ENCODE peak calls at places on chromosome 13, in five cellular contexts. M is neural progenitor cell, W is PC-9, S is MM.1S, A is H1. K is an unnamed sample.
A peak's percentile ranks its signal among the peaks of the same experiment; 100 is the strongest.

GRCh38 chr13:114144606-114145244 is 12.3 kb upstream of the RASA3 start:
- DNase-seq in M (no peak), W (no peak), S (no peak), A (no peak), K (no peak)

GRCh38 chr13:113207890-113208423 is 512 bp downstream of the PCID2 start:
- DNase-seq in M (peak; percentile 76), W (peak; percentile 39), S (peak; percentile 10), A (peak; percentile 67), K (peak; percentile 62)

GRCh38 chr13:83065136-83065535 is 817.1 kb downstream of the SLITRK1 start:
- DNase-seq in M (no peak), W (no peak), S (no peak), A (no peak), K (no peak)

GRCh38 chr13:48655291-48655690 is 1.6 kb downstream of the CYSLTR2 start:
- DNase-seq in M (no peak), W (no peak), S (no peak), A (no peak), K (no peak)

GRCh38 chr13:99415014-99415650 is 86.1 kb upstream of the TM9SF2 start:
- DNase-seq in M (no peak), W (no peak), S (no peak), A (no peak), K (no peak)

GRCh38 chr13:97822377-97822776 is 131.1 kb upstream of the IPO5 start:
- DNase-seq in M (no peak), W (no peak), S (no peak), A (no peak), K (no peak)

GRCh38 chr13:27406178-27406939 is 18.1 kb upstream of the GTF3A start:
- DNase-seq in M (peak; percentile 31), W (no peak), S (peak; percentile 55), A (no peak), K (peak; percentile 77)

GRCh38 chr13:50370303-50370950 is 355.2 kb downstream of the KCNRG start:
- DNase-seq in M (no peak), W (no peak), S (no peak), A (no peak), K (peak; percentile 90)

GRCh38 chr13:83449666-83450395 is 432.4 kb downstream of the SLITRK1 start:
- DNase-seq in M (peak; percentile 60), W (no peak), S (no peak), A (no peak), K (no peak)

GRCh38 chr13:43246382-43246781 is 223.0 kb downstream of the DNAJC15 start:
- DNase-seq in M (no peak), W (no peak), S (no peak), A (no peak), K (no peak)

GRCh38 chr13:33279898-33280549 is 5.5 kb downstream of the STARD13 start:
- DNase-seq in M (no peak), W (peak; percentile 63), S (no peak), A (no peak), K (no peak)

DNA sequence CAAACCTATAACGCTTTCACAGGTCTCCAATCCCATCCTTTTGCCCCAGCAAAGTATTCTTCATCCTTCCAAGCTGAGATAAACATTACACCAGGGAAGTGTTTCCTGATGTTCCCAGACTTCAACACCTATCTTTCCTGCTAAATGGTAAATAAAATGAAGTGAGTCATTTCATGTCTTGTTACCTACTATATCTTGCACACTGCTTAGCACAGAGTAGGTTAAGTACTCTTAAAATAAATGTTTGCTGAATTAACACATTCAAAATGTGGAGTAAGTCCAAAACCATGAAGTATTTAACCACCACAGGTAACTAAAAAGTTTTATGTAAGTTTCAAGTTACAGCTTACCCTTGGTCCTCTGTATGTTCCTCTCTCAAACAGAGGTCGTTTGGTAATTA is 3.4 kb downstream of the RBM26 start:
- DNase-seq in M (no peak), W (no peak), S (no peak), A (no peak), K (no peak)
- H3K4me1 ChIP-seq in M (peaks cover 53% of the 10 kb centered on the region), W (peaks cover 40% of the 10 kb centered on the region), S (peaks cover 34% of the 10 kb centered on the region), A (no peaks in the 10 kb centered on the region), K (peaks cover 50% of the 10 kb centered on the region)

GRCh38 chr13:80894930-80895329 is 554.0 kb upstream of the SPRY2 start:
- DNase-seq in M (no peak), W (no peak), S (no peak), A (no peak), K (no peak)
- H2AFZ ChIP-seq in M (no peak overlapping the region), W (no peak overlapping the region), S (no peak overlapping the region), A (no peak overlapping the region), K (no peak overlapping the region)

GRCh38 chr13:46632171-46632570 is 79.2 kb downstream of the LRCH1 start:
- DNase-seq in M (no peak), W (no peak), S (no peak), A (no peak), K (no peak)

GRCh38 chr13:46633416-46633815 is 80.4 kb downstream of the LRCH1 start:
- DNase-seq in M (no peak), W (no peak), S (no peak), A (no peak), K (no peak)

GRCh38 chr13:46629811-46630413 is 76.9 kb downstream of the LRCH1 start:
- DNase-seq in M (no peak), W (no peak), S (no peak), A (no peak), K (no peak)

GRCh38 chr13:46630419-46631183 is 77.6 kb downstream of the LRCH1 start:
- DNase-seq in M (peak; percentile 34), W (no peak), S (no peak), A (no peak), K (no peak)

DNA sequence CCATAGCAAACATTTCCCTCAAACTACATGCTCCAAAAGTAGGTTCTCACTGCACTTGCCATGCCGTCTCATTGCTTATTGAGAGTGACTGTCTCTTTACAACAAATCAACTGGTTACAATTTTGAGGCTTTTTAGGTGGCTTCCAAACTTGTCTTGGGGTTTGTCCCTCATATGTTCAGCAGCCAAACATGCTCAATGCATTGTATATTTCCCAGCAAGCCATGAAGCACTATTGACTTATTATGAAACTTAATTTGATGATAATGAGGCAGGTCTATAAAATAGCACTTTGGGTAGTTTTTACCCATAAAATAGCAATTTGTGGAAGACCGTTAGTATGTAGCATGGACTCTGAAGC is 78.2 kb downstream of the LRCH1 start:
- DNase-seq in M (no peak), W (no peak), S (no peak), A (no peak), K (no peak)
- H3K27ac ChIP-seq in M (no peak overlapping the region), W (no peak overlapping the region), S (no peak overlapping the region), A (no peak overlapping the region), K (no peak overlapping the region)

GRCh38 chr13:40190656-40191100 is 475.8 kb downstream of the FOXO1 start:
- DNase-seq in M (peak; percentile 75), W (peak; percentile 15), S (peak; percentile 61), A (no peak), K (peak; percentile 84)
- H3K4me1 ChIP-seq in M (peaks cover 37% of the 10 kb centered on the region), W (no peaks in the 10 kb centered on the region), S (no peaks in the 10 kb centered on the region), A (peaks cover 2% of the 10 kb centered on the region), K (peaks cover 11% of the 10 kb centered on the region)

DNA sequence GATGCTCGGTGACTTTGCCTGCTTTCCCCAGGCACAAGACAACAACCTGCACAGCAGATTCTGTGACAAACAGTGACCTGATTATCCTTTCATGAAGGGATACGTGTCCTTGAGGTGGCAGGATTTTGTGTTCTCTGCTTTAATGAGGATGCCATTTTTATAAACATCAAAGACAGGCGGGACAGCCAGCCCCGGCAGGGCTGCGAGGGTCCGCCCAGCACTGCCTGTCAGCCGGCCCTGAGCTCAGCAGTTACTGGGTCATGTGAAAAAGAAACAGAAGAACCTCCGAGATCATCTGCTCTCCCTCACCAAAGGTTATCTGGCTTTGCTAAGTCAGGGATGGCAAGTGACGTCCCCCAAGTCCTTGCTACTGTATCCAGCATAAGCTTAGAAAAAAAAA is 666.4 kb upstream of the ARGLU1 start:
- DNase-seq in M (no peak), W (no peak), S (no peak), A (no peak), K (no peak)
- H2AFZ ChIP-seq in M (peak overlapping the region; percentile 50), W (no peak overlapping the region), S (no peak overlapping the region), A (no peak overlapping the region), K (no peak overlapping the region)

K was measured in Karpas-422.